ENCODE peak calls at places on chromosomes 6 and 20, in five cellular contexts. U is mesendoderm; K is stimulated activated CD8-positive, alpha-beta memory T cell treated with anti-CD3 and anti-CD28 coated beads, Interleukin-4, amount 100 ng/mL, for 1 hour; Y is neuronal stem cell; I is GM20000. L is an unnamed sample.

GRCh38 chr6:23419046-23419445 is 707.0 kb upstream of the NRSN1 start:
- DNase-seq in U (no peak), K (no peak), Y (no peak), I (no peak), L (no peak)

GRCh38 chr6:118580585-118581419 is 32.7 kb downstream of the PLN start:
- DNase-seq in U (peak; percentile 89), K (no peak), Y (peak; percentile 66), I (peak; percentile 12), L (peak; percentile 49)

GRCh38 chr6:28446818-28447511 is 3.7 kb upstream of the ZSCAN23 start:
- DNase-seq in U (peak; percentile 35), K (no peak), Y (peak; percentile 44), I (no peak), L (no peak)

GRCh38 chr20:3228750-3229032 is 10.3 kb downstream of the SLC4A11 start:
- DNase-seq in U (no peak), K (no peak), Y (no peak), I (no peak), L (no peak)

GRCh38 chr6:54002118-54002517 is 109.1 kb upstream of the MLIP start:
- DNase-seq in U (no peak), K (no peak), Y (no peak), I (no peak), L (no peak)

GRCh38 chr20:52410182-52410647 is 218.6 kb upstream of the ZFP64 start:
- DNase-seq in U (peak; percentile 64), K (no peak), Y (no peak), I (no peak), L (peak; percentile 0)

GRCh38 chr20:43191946-43192847 is 2.5 kb upstream of the PTPRT start:
- DNase-seq in U (peak; percentile 65), K (no peak), Y (no peak), I (peak; percentile 53), L (no peak)

GRCh38 chr6:96659084-96659845 is 96.3 kb downstream of the FHL5 start:
- DNase-seq in U (no peak), K (no peak), Y (no peak), I (no peak), L (no peak)

GRCh38 chr6:85077098-85077497 is 312.7 kb upstream of the TBX18 start:
- DNase-seq in U (no peak), K (no peak), Y (no peak), I (no peak), L (no peak)

GRCh38 chr20:62473200-62473585 is 2.6 kb downstream of the GATA5 start:
- DNase-seq in U (no peak), K (no peak), Y (no peak), I (no peak), L (no peak)

GRCh38 chr20:40686893-40687292 is 2.1 kb downstream of the MAFB start:
- DNase-seq in U (no peak), K (no peak), Y (no peak), I (no peak), L (no peak)

GRCh38 chr6:121505284-121505683 is 69.8 kb downstream of the GJA1 start:
- DNase-seq in U (no peak), K (no peak), Y (no peak), I (no peak), L (no peak)

GRCh38 chr6:33858804-33859203 is 55.0 kb upstream of the MLN start:
- DNase-seq in U (no peak), K (no peak), Y (no peak), I (no peak), L (no peak)

GRCh38 chr6:39910164-39910563 is 24.1 kb downstream of the MOCS1 start:
- DNase-seq in U (no peak), K (no peak), Y (no peak), I (no peak), L (no peak)

GRCh38 chr6:16336056-16336810 is 97.8 kb downstream of the GMPR start:
- DNase-seq in U (peak; percentile 30), K (no peak), Y (no peak), I (no peak), L (no peak)

GRCh38 chr6:32968770-32969684 is 633 bp downstream of the BRD2 start:
- DNase-seq in U (peak; percentile 95), K (no peak), Y (peak; percentile 87), I (peak; percentile 83), L (peak; percentile 86)

GRCh38 chr6:27145731-27146455 is 101.6 kb upstream of the PRSS16 start:
- DNase-seq in U (peak; percentile 95), K (no peak), Y (no peak), I (peak; percentile 43), L (peak; percentile 78)

GRCh38 chr6:155974967-155975366 is 519.3 kb upstream of the NOX3 start:
- DNase-seq in U (no peak), K (no peak), Y (peak; percentile 14), I (no peak), L (no peak)

L was measured in CMK.